ENCODE peak calls at places on chromosomes 4 and X, in eight cellular contexts. I, X, W, B, R, M, C and T are unnamed samples.

GRCh38 chr4:38082424-38083374 is 122.5 kb downstream of the PTTG2 start:
- DNase-seq in I (no peak), X (peak), M (no peak), B (no peak), C (peak), W (peak), R (no peak), T (peak)

GRCh38 chr4:169115897-169116254 is 105.8 kb upstream of the CBR4 start:
- DNase-seq in I (no peak), C (peak), X (peak), B (no peak), M (peak), R (no peak), W (peak), T (peak)

GRCh38 chr4:153393397-153393796 is 48.9 kb downstream of the MND1 start:
- DNase-seq in X (peak), R (peak), W (peak), I (peak), C (peak), B (peak), M (no peak), T (peak)

GRCh38 chrX:37943554-37943953 is 62.8 kb upstream of the SYTL5 start:
- DNase-seq in R (no peak), M (no peak), B (no peak), X (no peak), I (no peak), C (no peak), W (no peak), T (no peak)

GRCh38 chr4:153471691-153472080 is 5.5 kb downstream of the TMEM131L start:
- DNase-seq in C (no peak), I (no peak), W (peak), M (no peak), B (no peak), R (no peak), X (no peak), T (no peak)

GRCh38 chr4:119300388-119301131 is 21.4 kb downstream of the FABP2 start:
- DNase-seq in W (peak), I (peak), M (peak), C (peak), B (peak), R (peak), X (peak), T (peak)

GRCh38 chr4:174357321-174357720 is 73.6 kb downstream of the CEP44 start:
- DNase-seq in I (no peak), B (no peak), X (no peak), W (no peak), M (no peak), C (no peak), R (no peak), T (no peak)

GRCh38 chrX:88397551-88397950 is 349.5 kb upstream of the CPXCR1 start:
- DNase-seq in X (no peak), B (no peak), I (no peak), C (no peak), M (peak), R (no peak), W (no peak), T (no peak)

GRCh38 chr4:10529891-10530786 is 72.9 kb upstream of the ZNF518B start:
- DNase-seq in B (no peak), R (no peak), M (no peak), W (peak), I (no peak), X (no peak), C (peak), T (peak)

GRCh38 chr4:13815231-13815630 is 187.7 kb upstream of the BOD1L1 start:
- DNase-seq in M (no peak), W (no peak), X (no peak), B (no peak), I (no peak), C (no peak), R (no peak), T (no peak)

GRCh38 chr4:41693629-41694028 is 54.9 kb downstream of the PHOX2B start:
- DNase-seq in B (no peak), M (peak), C (peak), I (no peak), W (peak), X (peak), R (no peak), T (peak)

GRCh38 chr4:40199179-40199670 is 2.4 kb downstream of the RHOH start:
- DNase-seq in X (no peak), R (no peak), I (no peak), B (no peak), W (no peak), M (no peak), C (no peak), T (no peak)

GRCh38 chrX:56572975-56573374 is 9.5 kb downstream of the UBQLN2 start:
- DNase-seq in W (no peak), B (no peak), C (no peak), M (no peak), R (no peak), I (no peak), X (no peak), T (no peak)

GRCh38 chrX:119482497-119483480 is 14.5 kb downstream of the SLC25A5 start:
- DNase-seq in W (peak), M (peak), I (no peak), C (peak), X (peak), B (peak), R (peak), T (peak)

GRCh38 chrX:135185795-135186443 is 14.7 kb upstream of the CT55 start:
- DNase-seq in B (peak), R (peak), I (no peak), X (peak), W (peak), C (peak), M (peak), T (peak)

GRCh38 chrX:136725446-136726104 is 55.2 kb downstream of the ARHGEF6 start:
- DNase-seq in M (no peak), W (peak), R (peak), C (peak), X (peak), I (no peak), B (peak), T (peak)

GRCh38 chrX:45771560-45772340 is 571.1 kb upstream of the DIPK2B start:
- DNase-seq in R (peak), B (peak), C (peak), I (no peak), X (peak), M (no peak), W (peak), T (peak)

GRCh38 chrX:120310861-120311631 is at the start of gene TMEM255A:
- DNase-seq in W (no peak), C (no peak), M (peak), I (no peak), X (no peak), R (no peak), B (no peak), T (peak)

GRCh38 chr4:1763550-1764080 is 29.5 kb upstream of the FGFR3 start:
- DNase-seq in R (peak), W (peak), B (no peak), C (peak), M (no peak), X (peak), I (no peak), T (peak)

GRCh38 chrX:13357925-13358324 is 38.1 kb upstream of the ATXN3L start:
- DNase-seq in R (no peak), X (no peak), I (no peak), B (no peak), C (peak), M (no peak), W (peak), T (peak)

GRCh38 chr4:112853662-112854256 is 195.7 kb upstream of the ANK2 start:
- DNase-seq in X (peak), M (no peak), C (peak), R (no peak), B (no peak), I (no peak), W (peak), T (no peak)

GRCh38 chr4:105619193-105619931 is 66.9 kb downstream of the ARHGEF38 start:
- DNase-seq in R (peak), C (peak), X (no peak), M (peak), B (peak), I (no peak), W (no peak), T (no peak)

GRCh38 chr4:68498413-68499007 is 51.2 kb downstream of the TMPRSS11E start:
- DNase-seq in B (peak), I (no peak), C (peak), W (peak), X (peak), M (peak), R (peak), T (peak)

GRCh38 chrX:1262369-1262768 is 6.2 kb upstream of the CSF2RA start:
- DNase-seq in C (no peak), B (no peak), I (no peak), R (no peak), M (no peak), X (no peak), W (no peak), T (no peak)

GRCh38 chrX:154712781-154713391 is 38.0 kb downstream of the GAB3 start:
- DNase-seq in B (no peak), M (no peak), X (peak), R (no peak), I (no peak), C (peak), W (peak), T (peak)

GRCh38 chr4:75527482-75527881 is 13.2 kb downstream of the THAP6 start:
- DNase-seq in C (no peak), W (no peak), R (no peak), B (no peak), I (no peak), M (no peak), X (no peak), T (no peak)

GRCh38 chrX:37350034-37350365 is 836 bp downstream of the PRRG1 start:
- DNase-seq in C (peak), R (peak), X (peak), B (peak), W (peak), I (no peak), M (no peak), T (peak)

GRCh38 chrX:119189586-119189985 is 46.5 kb upstream of the PGRMC1 start:
- DNase-seq in I (no peak), M (peak), B (peak), W (peak), C (peak), R (peak), X (peak), T (peak)

GRCh38 chr4:6699903-6700302 is 6.2 kb downstream of the S100P start:
- DNase-seq in I (no peak), X (no peak), M (no peak), B (no peak), W (no peak), R (no peak), C (no peak), T (no peak)

GRCh38 chr4:6703786-6704185 is 5.9 kb downstream of the MRFAP1L1 start:
- DNase-seq in W (no peak), M (no peak), X (peak), C (no peak), B (no peak), I (no peak), R (no peak), T (peak)

GRCh38 chr4:6702761-6703160 is 6.9 kb downstream of the MRFAP1L1 start:
- DNase-seq in C (no peak), M (no peak), X (no peak), I (no peak), B (no peak), R (no peak), W (no peak), T (no peak)

GRCh38 chr4:6705638-6706037 is 4.0 kb downstream of the MRFAP1L1 start:
- DNase-seq in M (no peak), C (no peak), R (no peak), B (no peak), X (no peak), I (no peak), W (no peak), T (no peak)

GRCh38 chr4:6701371-6701770 is 7.7 kb downstream of the S100P start:
- DNase-seq in M (no peak), I (no peak), B (no peak), C (no peak), R (no peak), X (no peak), W (no peak), T (no peak)
- TF ChIP-seq CTCF in M (peak), I (no peak), B (no peak), C (peak), R (no peak), X (peak), W (peak), T (peak)

GRCh38 chr4:147328756-147329446 is 152.0 kb upstream of the EDNRA start:
- DNase-seq in B (no peak), C (no peak), R (no peak), I (no peak), X (no peak), M (no peak), W (no peak), T (no peak)
- H3K4me3 ChIP-seq in B (no peak), C (no peak), R (no peak), I (no peak), X (no peak), M (no peak), W (no peak), T (no peak)

DNA sequence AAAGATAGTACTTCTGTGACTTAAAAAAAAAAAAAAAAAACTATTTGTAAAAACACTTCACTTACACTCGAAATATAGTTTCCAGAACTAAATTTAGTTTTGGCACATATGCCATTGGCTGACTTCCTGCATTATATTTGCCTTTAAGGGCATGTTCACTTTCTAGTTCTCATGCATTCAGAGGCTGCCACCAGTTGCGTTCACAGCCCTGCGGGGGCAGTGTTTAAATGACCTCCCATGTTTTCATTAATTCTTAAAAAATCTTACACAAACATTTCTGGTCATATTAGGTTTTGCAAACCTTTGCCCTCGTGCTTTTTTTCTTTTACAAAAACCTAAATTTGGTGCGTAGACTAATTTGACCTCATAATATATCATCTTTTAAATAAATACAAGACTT is 12.5 kb upstream of the ARHGAP6 start:
- DNase-seq in X (no peak), W (no peak), C (no peak), I (no peak), M (peak), R (no peak), B (no peak), T (no peak)
- TF ChIP-seq CTCF in X (peak), W (peak), C (peak), I (peak), M (peak), R (no peak), B (peak), T (peak)

GRCh38 chr4:94455081-94455480 is 3.3 kb downstream of the PDLIM5 start:
- DNase-seq in M (no peak), W (peak), R (peak), B (peak), X (peak), I (peak), C (peak), T (peak)
- H3K4me3 ChIP-seq in M (peak), W (peak), R (peak), B (peak), X (no peak), I (peak), C (peak), T (no peak)

DNA sequence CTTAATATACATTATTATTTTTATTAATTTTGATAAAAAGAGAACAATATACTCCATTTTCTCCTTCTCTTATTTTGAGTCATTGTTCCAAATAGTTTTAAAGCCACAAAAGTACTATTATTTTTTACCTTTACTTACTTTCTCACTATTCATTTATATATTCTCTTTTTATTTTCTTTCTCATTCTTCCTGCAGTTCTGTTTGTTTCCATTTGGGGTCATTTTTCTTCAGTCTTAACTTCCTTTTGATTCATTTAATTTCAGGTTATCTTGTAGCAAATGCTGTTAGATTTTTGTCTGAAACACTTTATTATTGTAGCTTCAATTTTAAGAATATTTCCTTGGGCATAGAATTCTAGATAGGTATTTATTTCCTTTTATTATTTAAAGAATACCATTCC is 438.6 kb upstream of the EPHA5 start:
- DNase-seq in M (no peak), R (no peak), X (no peak), C (peak), B (no peak), W (peak), I (no peak), T (no peak)
- TF ChIP-seq CTCF in M (no peak), R (no peak), X (no peak), C (peak), B (no peak), W (peak), I (no peak), T (no peak)

GRCh38 chrX:40008841-40009461 is 88.8 kb downstream of the BCOR start:
- DNase-seq in B (no peak), X (no peak), R (peak), M (peak), I (no peak), W (no peak), C (peak), T (no peak)

GRCh38 chrX:40009462-40009851 is 88.3 kb downstream of the BCOR start:
- DNase-seq in B (no peak), W (no peak), M (peak), I (no peak), X (no peak), R (no peak), C (no peak), T (no peak)

GRCh38 chrX:40006025-40007017 is 91.4 kb downstream of the BCOR start:
- DNase-seq in W (no peak), M (peak), B (no peak), I (no peak), R (peak), C (peak), X (no peak), T (peak)

GRCh38 chrX:40007136-40007535 is 90.6 kb downstream of the BCOR start:
- DNase-seq in I (no peak), B (no peak), X (no peak), W (no peak), R (no peak), M (no peak), C (no peak), T (peak)

DNA sequence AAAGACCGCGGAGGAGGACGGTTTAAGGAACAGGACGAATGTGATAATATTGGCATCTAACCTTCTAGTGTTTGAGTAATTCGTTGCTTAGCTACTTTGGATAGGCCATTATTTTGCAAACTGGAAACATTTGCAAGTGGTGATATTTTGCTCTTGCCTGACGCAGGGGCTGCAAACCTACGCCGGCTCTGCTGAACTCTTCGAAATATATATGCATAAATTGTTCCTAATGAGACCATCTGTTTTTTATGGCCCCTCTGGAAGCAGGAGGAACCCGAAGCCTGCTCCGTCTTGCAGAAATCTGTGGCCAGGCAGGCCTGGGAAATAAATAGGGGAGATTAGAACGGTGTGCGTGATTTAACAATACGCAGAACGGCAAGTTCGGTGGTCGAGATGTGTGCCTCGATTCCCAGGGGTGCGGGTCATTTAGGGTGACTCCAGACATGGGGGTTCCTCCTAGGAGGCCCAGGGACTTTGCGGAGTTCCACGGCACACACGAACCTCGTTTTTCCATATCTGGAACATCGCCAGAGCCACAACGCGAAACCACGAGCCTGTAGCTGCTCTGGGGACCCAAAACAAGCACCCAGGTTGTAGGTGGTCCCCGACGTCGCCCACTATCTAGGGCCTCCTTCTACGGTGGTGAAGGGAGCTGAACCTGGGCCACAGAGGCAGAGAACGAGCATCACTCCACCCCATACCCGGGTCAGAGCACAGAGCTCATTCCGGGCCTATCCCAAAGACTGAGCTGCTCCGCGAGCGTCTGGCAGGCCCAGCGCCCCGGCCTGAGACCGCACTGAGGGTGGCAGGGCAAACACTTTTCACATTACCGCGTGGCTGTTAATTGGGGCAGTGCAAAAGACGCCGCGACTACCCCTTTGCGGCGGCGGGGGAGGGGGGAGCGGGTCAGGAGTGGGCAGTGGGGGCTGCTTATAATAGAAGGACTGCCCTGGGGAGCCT is 89.7 kb downstream of the BCOR start:
- DNase-seq in W (no peak), X (no peak), I (no peak), M (no peak), B (no peak), R (no peak), C (no peak), T (no peak)
- H3K4me3 ChIP-seq in W (no peak), X (no peak), I (no peak), M (no peak), B (no peak), R (no peak), C (no peak), T (no peak)

DNA sequence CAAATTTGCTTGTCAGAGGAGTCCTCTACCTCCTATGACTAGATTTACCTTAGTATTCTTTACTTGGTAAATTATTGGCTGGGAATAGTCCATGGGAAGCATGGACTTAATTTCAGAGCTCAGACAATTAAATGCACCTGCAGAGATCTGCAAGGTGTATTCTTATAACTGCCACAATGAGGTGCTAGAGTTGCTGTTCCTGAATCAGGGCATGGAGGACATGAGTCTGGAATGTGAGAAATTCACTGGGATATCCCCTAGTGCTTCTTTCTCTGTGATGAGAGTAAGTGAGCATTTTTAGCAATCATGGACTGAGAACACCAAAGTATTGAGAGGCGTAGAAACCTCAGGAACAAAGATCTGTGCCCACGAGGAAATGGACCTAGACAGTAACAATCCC is 32.9 kb upstream of the GRID2 start:
- DNase-seq in B (no peak), M (peak), W (no peak), I (no peak), X (no peak), C (peak), R (no peak), T (no peak)
- TF ChIP-seq CTCF in B (no peak), M (no peak), W (no peak), I (no peak), X (no peak), C (no peak), R (no peak), T (no peak)